ENCODE peak calls at places on chromosomes 16 and 17, in five cellular contexts. W is lung; V is Peyer's patch; U is H9; K is CD8-positive, alpha-beta T cell. M is an unnamed sample. For H3K27me3, the result is how much of the 10 kb centered on the place peaks cover.

GRCh38 chr16:83994087-83994486 is 26.0 kb downstream of the NECAB2 start:
- DNase-seq in K (no peak), V (no peak), U (no peak), W (no peak), M (no peak)

GRCh38 chr17:19005789-19006430 is 1.3 kb upstream of the FAM83G start:
- DNase-seq in W (no peak), K (no peak), U (no peak), V (no peak), M (no peak)

GRCh38 chr17:10197721-10198508 is 491 bp downstream of the GAS7 start:
- DNase-seq in U (peak), V (no peak), K (no peak), W (no peak), M (no peak)

GRCh38 chr16:17556276-17557052 is 85.7 kb upstream of the XYLT1 start:
- DNase-seq in K (no peak), V (no peak), U (peak), W (no peak), M (no peak)

GRCh38 chr16:8956265-8957060 is 7.2 kb downstream of the USP7 start:
- DNase-seq in W (no peak), K (no peak), U (no peak), V (no peak), M (no peak)

GRCh38 chr17:73011016-73011486 is 81.4 kb downstream of the SLC39A11 start:
- DNase-seq in K (no peak), U (no peak), V (no peak), W (no peak), M (no peak)

GRCh38 chr17:869567-870530 is 87.7 kb downstream of the MRM3 start:
- DNase-seq in V (no peak), U (no peak), W (no peak), K (no peak), M (no peak)

GRCh38 chr16:23145608-23146007 is 3.6 kb downstream of the USP31 start:
- DNase-seq in W (no peak), V (no peak), U (no peak), K (no peak), M (no peak)

GRCh38 chr17:38693700-38694329 is 11.3 kb upstream of the MLLT6 start:
- DNase-seq in K (no peak), V (peak), W (peak), U (peak), M (no peak)

GRCh38 chr17:48606892-48607241 is 2.1 kb upstream of the HOXB6 start:
- DNase-seq in U (no peak), W (no peak), V (no peak), K (no peak), M (no peak)

GRCh38 chr16:24540575-24541240 is 1.3 kb downstream of the RBBP6 start:
- DNase-seq in V (no peak), W (no peak), U (no peak), K (peak), M (no peak)

GRCh38 chr17:40347319-40348135 is 17.0 kb downstream of the GJD3 start:
- DNase-seq in K (no peak), W (no peak), V (peak), U (peak), M (no peak)
- H3K27ac ChIP-seq in K (no peak), W (peak), V (peak), U (no peak), M (peak)

DNA sequence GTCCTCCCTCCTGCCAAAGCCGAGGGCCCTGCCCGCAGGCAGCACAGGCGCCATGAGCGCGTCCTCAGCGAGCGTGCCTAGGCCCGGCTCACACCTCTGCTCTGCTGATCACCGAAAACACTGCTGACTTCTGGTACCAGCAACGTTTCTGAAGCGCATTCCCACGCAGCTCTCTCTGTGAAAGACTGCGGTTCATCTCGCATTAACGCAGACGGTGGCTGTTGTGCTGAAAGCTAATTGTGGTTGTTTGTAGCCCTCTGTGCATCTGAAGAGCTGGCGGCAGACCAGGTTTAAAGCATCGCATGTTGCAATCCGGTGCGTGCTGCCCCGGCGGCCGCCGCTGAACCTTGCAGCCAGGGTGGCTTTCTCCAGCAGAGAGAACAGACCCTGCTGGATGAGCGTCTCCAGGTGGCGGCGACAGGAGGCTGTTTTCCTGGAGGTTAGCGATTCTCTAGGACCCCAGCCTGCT is 49.9 kb upstream of the CHMP6 start:
- DNase-seq in V (no peak), K (no peak), W (no peak), U (no peak), M (no peak)
- TF ChIP-seq CTCF in V (no peak), K (no peak), W (no peak), U (no peak), M (no peak)

GRCh38 chr17:36731091-36731490 is 129.7 kb downstream of the MRM1 start:
- DNase-seq in K (no peak), U (no peak), V (no peak), W (no peak), M (no peak)
- H3K27me3 ChIP-seq in K (under half), U (under half), V (under half), W (under half), M (under half)

DNA sequence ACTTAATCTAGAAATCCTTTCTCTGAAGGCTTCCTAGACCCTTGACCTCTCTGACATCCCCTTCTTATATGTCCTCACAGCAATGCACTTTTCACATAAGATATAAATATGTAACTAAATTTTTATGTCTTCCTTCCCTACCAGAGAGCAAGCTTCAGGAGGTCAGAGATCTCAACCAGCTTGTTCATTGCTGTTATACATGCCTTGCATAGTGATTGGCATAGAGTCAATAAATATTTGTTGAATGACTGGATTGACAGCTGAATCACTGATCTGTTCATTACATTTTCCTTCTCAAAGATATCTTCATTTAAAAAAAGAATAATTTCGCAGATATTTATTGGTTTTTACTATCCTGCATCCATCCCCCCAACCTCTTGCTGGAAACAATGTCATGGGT is 29.5 kb downstream of the HYDIN start:
- DNase-seq in V (no peak), U (no peak), K (no peak), W (no peak), M (no peak)
- H3K27ac ChIP-seq in V (no peak), U (no peak), K (no peak), W (no peak), M (no peak)